ENCODE peak calls at places on chromosomes 2 and 18, in four cellular contexts. V is transverse colon, W is thoracic aorta, U is brain microvascular endothelial cell. N is an unnamed sample.

GRCh38 chr2:160261731-160262130 is 61.7 kb upstream of the ITGB6 start:
- DNase-seq in W (no peak), V (no peak), U (no peak), N (no peak)

GRCh38 chr18:37238271-37238670 is 327.3 kb downstream of the CELF4 start:
- DNase-seq in V (no peak), W (no peak), U (no peak), N (no peak)

GRCh38 chr18:32372381-32373061 is 98.2 kb downstream of the GAREM1 start:
- DNase-seq in W (no peak), V (peak; percentile 74), U (no peak), N (peak; percentile 60)

GRCh38 chr18:58396966-58397365 is 231.9 kb downstream of the ALPK2 start:
- DNase-seq in U (no peak), W (no peak), V (no peak), N (no peak)

GRCh38 chr2:136919682-136920081 is 154.3 kb downstream of the THSD7B start:
- DNase-seq in U (no peak), W (no peak), V (no peak), N (no peak)

GRCh38 chr2:120287183-120288015 is 34.7 kb downstream of the RALB start:
- DNase-seq in U (peak; percentile 80), V (no peak), W (no peak), N (peak; percentile 90)

GRCh38 chr2:165970663-165971062 is 17.1 kb upstream of the TTC21B start:
- DNase-seq in U (no peak), V (no peak), W (no peak), N (no peak)

GRCh38 chr2:76867854-76868253 is 654.3 kb downstream of the LRRTM4 start:
- DNase-seq in W (no peak), V (no peak), U (peak; percentile 46), N (peak; percentile 50)

GRCh38 chr18:61992923-61993322 is 100.1 kb upstream of the RNF152 start:
- DNase-seq in V (no peak), U (no peak), W (no peak), N (no peak)

GRCh38 chr2:101038455-101039255 is 36.6 kb downstream of the RPL31 start:
- DNase-seq in U (no peak), W (no peak), V (peak; percentile 7), N (no peak)

GRCh38 chr2:40418614-40419013 is 33.3 kb downstream of the SLC8A1 start:
- DNase-seq in U (no peak), W (no peak), V (no peak), N (no peak)

GRCh38 chr2:109016376-109016775 is 27.4 kb upstream of the EDAR start:
- DNase-seq in W (no peak), U (no peak), V (no peak), N (no peak)

GRCh38 chr2:43132523-43133301 is 93.7 kb downstream of the ZFP36L2 start:
- DNase-seq in V (no peak), U (no peak), W (no peak), N (no peak)

GRCh38 chr2:64186698-64187605 is 42.7 kb upstream of the PELI1 start:
- DNase-seq in W (no peak), V (no peak), U (no peak), N (no peak)

GRCh38 chr2:32423536-32423935 is 66.7 kb downstream of the BIRC6 start:
- DNase-seq in V (no peak), W (no peak), U (peak; percentile 53), N (no peak)

GRCh38 chr18:56770097-56770496 is 118.9 kb downstream of the WDR7 start:
- DNase-seq in U (no peak), W (no peak), V (no peak), N (no peak)

GRCh38 chr2:134153481-134153880 is 100.4 kb upstream of the MGAT5 start:
- DNase-seq in V (no peak), W (no peak), U (no peak), N (no peak)

GRCh38 chr2:151162185-151162584 is 99.5 kb downstream of the RBM43 start:
- DNase-seq in W (no peak), U (peak; percentile 54), V (no peak), N (no peak)

GRCh38 chr2:23379220-23379695 is 5.7 kb upstream of the KLHL29 start:
- DNase-seq in U (no peak), W (no peak), V (no peak), N (no peak)

GRCh38 chr2:141630531-141630930 is 500.3 kb downstream of the LRP1B start:
- DNase-seq in V (no peak), W (no peak), U (no peak), N (no peak)

GRCh38 chr18:62522178-62522509 is 681 bp upstream of the ZCCHC2 start:
- DNase-seq in W (no peak), V (no peak), U (no peak), N (no peak)

GRCh38 chr2:147030966-147031760 is 813.7 kb upstream of the ACVR2A start:
- DNase-seq in W (no peak), V (no peak), U (peak; percentile 66), N (peak; percentile 64)

GRCh38 chr2:134861173-134861572 is 22.8 kb downstream of the ACMSD start:
- DNase-seq in W (no peak), U (no peak), V (no peak), N (no peak)

GRCh38 chr18:14747513-14748474 is at the start of gene ANKRD30B:
- DNase-seq in U (no peak), W (no peak), V (no peak), N (no peak)

GRCh38 chr2:240786871-240787311 is 33.1 kb downstream of the KIF1A start:
- DNase-seq in W (no peak), V (no peak), U (no peak), N (no peak)

GRCh38 chr2:221999702-222000101 is 299.1 kb downstream of the PAX3 start:
- DNase-seq in V (no peak), W (no peak), U (peak; percentile 77), N (no peak)

GRCh38 chr2:222000326-222000725 is 298.5 kb downstream of the PAX3 start:
- DNase-seq in V (no peak), U (peak; percentile 74), W (no peak), N (peak; percentile 56)

GRCh38 chr2:221997100-221997499 is 301.7 kb downstream of the PAX3 start:
- DNase-seq in W (no peak), V (no peak), U (peak; percentile 78), N (peak; percentile 83)

GRCh38 chr2:221997683-221998082 is 301.1 kb downstream of the PAX3 start:
- DNase-seq in U (no peak), W (no peak), V (no peak), N (no peak)

DNA sequence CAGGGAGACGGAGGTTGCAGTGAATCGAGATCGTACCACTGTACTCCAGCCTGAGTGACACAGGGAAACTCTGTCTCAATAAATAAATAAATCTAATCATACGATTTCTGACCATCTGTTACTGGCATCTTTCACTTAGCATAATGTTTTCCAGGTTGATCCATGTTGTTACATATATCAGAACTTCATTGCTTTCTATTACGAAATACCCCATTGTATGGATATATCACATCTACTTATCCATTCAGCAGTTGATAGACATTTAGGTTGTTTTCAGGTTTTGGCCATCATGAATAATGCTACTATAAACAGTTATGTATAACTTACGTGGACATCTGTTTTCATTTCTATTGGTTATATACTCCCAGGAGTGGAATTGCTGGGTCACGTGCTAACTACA is 303.9 kb downstream of the PAX3 start:
- DNase-seq in W (no peak), V (no peak), U (no peak), N (no peak)
- TF ChIP-seq CTCF in W (no peak), V (no peak), U (no peak), N (no peak)

GRCh38 chr2:69311017-69311416 is 76.0 kb downstream of the GFPT1 start:
- DNase-seq in W (no peak), V (no peak), U (no peak), N (no peak)

GRCh38 chr2:69310267-69310666 is 76.8 kb downstream of the GFPT1 start:
- DNase-seq in U (no peak), V (no peak), W (no peak), N (no peak)

GRCh38 chr2:69307696-69308064 is 79.3 kb downstream of the GFPT1 start:
- DNase-seq in V (no peak), U (no peak), W (no peak), N (no peak)

GRCh38 chr2:69308338-69308737 is 78.7 kb downstream of the GFPT1 start:
- DNase-seq in U (no peak), W (no peak), V (no peak), N (no peak)

DNA sequence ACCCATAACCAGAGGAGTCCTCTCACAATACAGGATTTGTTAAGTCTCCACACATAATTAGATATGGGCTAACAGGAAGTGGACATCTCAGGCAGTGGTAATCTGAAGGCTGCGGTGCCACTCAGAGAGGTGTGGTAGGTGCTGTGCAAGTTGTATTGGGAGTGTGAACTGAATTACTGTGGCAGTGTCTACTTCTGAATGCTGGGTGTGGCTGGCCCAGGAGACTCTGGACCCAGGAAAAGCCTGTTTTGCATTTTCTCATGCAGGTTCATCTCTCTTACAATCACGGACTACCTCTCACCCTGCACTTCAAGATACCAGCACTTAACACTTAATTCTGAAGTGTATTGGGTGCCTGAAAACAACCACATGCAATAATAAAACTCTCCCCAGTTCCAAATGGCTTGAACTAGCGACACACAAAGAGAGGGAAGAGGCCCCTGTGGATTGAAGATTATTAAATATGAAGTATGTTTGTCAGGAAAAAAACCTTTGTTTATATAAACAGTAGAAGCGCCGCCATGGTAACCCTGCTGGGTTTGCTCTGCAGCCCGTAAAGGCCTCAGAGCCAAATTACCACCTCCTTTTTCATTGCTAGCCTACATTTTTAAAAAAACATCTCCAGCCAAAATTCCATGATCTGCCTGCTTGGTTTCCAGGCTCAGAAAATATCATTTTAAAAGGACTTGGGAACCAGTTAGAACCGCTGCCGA is 77.5 kb downstream of the GFPT1 start:
- DNase-seq in V (peak; percentile 80), U (peak; percentile 76), W (no peak), N (no peak)
- H3K4me3 ChIP-seq in V (no peak overlapping the region), U (no peak overlapping the region), W (peak overlapping the region; percentile 26), N (no peak overlapping the region)

GRCh38 chr18:59957957-59958356 is 58.2 kb downstream of the PMAIP1 start:
- DNase-seq in W (no peak), U (peak; percentile 77), V (peak; percentile 47), N (no peak)
- TF ChIP-seq CTCF in W (no peak), U (no peak), V (no peak), N (no peak)

GRCh38 chr18:49177812-49178211 is 227.0 kb upstream of the SMAD7 start:
- DNase-seq in U (no peak), V (no peak), W (no peak), N (no peak)
- H3K4me3 ChIP-seq in U (no peak overlapping the region), V (no peak overlapping the region), W (no peak overlapping the region), N (no peak overlapping the region)

DNA sequence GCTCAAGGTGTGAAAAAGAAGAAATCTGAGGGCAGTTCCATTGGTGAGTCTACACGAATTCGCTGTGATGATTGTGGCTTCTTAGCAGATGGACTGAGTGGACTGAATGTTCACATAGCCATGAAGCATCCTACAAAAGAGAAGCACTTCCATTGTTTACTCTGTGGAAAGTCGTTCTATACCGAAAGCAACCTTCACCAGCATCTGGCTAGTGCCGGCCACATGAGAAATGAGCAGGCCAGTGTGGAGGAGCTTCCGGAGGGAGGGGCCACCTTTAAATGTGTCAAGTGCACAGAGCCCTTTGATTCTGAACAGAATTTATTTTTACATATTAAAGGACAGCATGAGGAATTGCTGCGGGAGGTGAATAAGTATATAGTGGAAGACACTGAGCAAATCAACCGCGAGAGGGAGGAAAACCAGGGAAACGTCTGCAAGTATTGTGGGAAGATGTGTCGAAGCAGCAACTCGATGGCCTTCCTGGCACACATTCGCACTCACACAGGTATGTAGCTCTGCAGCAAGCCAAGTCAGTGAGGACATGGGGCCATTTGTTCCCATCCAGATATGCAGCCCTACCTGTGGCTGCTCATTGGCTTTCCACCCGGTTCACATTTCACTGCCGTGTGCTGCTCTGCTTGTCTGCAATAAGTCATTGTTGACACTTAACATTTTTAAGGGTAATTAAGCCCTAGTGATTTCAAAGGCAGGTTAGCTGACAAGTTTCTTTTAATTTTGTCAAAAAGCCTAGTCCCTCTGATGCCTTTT is 37.7 kb downstream of the ZNF407 start:
- DNase-seq in U (no peak), W (no peak), V (no peak), N (no peak)
- TF ChIP-seq CTCF in U (no peak), W (no peak), V (no peak), N (no peak)

N was measured in epithelial cell of proximal tubule.